ENCODE peak calls at places on chromosomes 13 and 19, in six cellular contexts. L, S, C, D, T and E are unnamed samples.

GRCh38 chr19:31290926-31291590 is 58.2 kb downstream of the TSHZ3 start:
- DNase-seq in D (no peak), L (no peak), C (no peak), S (no peak), T (no peak), E (no peak)

GRCh38 chr19:1259873-1260748 is 9.0 kb upstream of the CIRBP start:
- DNase-seq in C (no peak), S (no peak), T (no peak), D (no peak), L (no peak), E (peak)

GRCh38 chr13:108629353-108629752 is at the start of gene MYO16:
- DNase-seq in C (no peak), L (no peak), D (no peak), S (no peak), T (no peak), E (peak)

GRCh38 chr19:7665076-7665475 is 3.8 kb upstream of the RETN start:
- DNase-seq in T (no peak), C (no peak), D (no peak), S (no peak), L (no peak), E (no peak)

GRCh38 chr19:10431254-10431942 is 11.1 kb downstream of the PDE4A start:
- DNase-seq in L (no peak), S (no peak), D (no peak), T (no peak), C (no peak), E (no peak)

GRCh38 chr13:94009696-94010095 is 469.8 kb downstream of the DCT start:
- DNase-seq in D (no peak), L (no peak), C (no peak), S (no peak), T (no peak), E (no peak)

GRCh38 chr13:98528663-98529064 is 48.2 kb downstream of the STK24 start:
- DNase-seq in T (no peak), L (no peak), D (no peak), C (no peak), S (no peak), E (no peak)

GRCh38 chr19:41096353-41096752 is 8.1 kb downstream of the CYP2A13 start:
- DNase-seq in D (no peak), L (no peak), T (no peak), C (no peak), S (no peak), E (no peak)

GRCh38 chr13:27613623-27614022 is 6.7 kb downstream of the LNX2 start:
- DNase-seq in S (no peak), D (no peak), T (no peak), L (no peak), C (no peak), E (no peak)

GRCh38 chr13:26847281-26847680 is 86.7 kb upstream of the GPR12 start:
- DNase-seq in S (no peak), D (no peak), L (no peak), T (no peak), C (no peak), E (peak)

GRCh38 chr19:7914598-7915045 is at the start of gene TGFBR3L:
- DNase-seq in T (no peak), C (no peak), L (no peak), D (no peak), S (no peak), E (no peak)

GRCh38 chr13:52945348-52945747 is 83.3 kb upstream of the OLFM4 start:
- DNase-seq in L (no peak), D (no peak), C (no peak), S (no peak), T (no peak), E (no peak)

GRCh38 chr19:1401138-1401888 is at the start of gene GAMT:
- DNase-seq in C (no peak), S (peak), D (no peak), L (peak), T (peak), E (peak)

GRCh38 chr19:33075519-33075918 is 5.5 kb upstream of the GPATCH1 start:
- DNase-seq in C (no peak), T (no peak), S (no peak), D (no peak), L (no peak), E (no peak)

GRCh38 chr13:93736111-93736510 is 509.5 kb downstream of the GPC6 start:
- DNase-seq in T (no peak), C (no peak), L (no peak), S (no peak), D (no peak), E (no peak)

GRCh38 chr13:25743426-25743825 is 308.4 kb downstream of the SHISA2 start:
- DNase-seq in D (no peak), T (no peak), L (no peak), S (no peak), C (no peak), E (no peak)

GRCh38 chr19:1074512-1075283 is 7.7 kb downstream of the ARHGAP45 start:
- DNase-seq in C (peak), S (peak), D (no peak), T (peak), L (peak), E (no peak)

GRCh38 chr13:79648191-79648590 is 167.2 kb downstream of the NDFIP2 start:
- DNase-seq in S (no peak), C (no peak), T (no peak), L (no peak), D (no peak), E (no peak)

GRCh38 chr13:32284927-32285632 is 30.1 kb downstream of the ZAR1L start:
- DNase-seq in T (no peak), C (no peak), D (no peak), L (no peak), S (no peak), E (peak)

GRCh38 chr19:11101057-11101456 is 11.8 kb downstream of the LDLR start:
- DNase-seq in L (no peak), D (no peak), S (no peak), T (no peak), C (no peak), E (no peak)

GRCh38 chr13:83773961-83774360 is 108.3 kb downstream of the SLITRK1 start:
- DNase-seq in C (no peak), L (no peak), D (no peak), S (no peak), T (no peak), E (no peak)

GRCh38 chr19:55809381-55810058 is 22.3 kb downstream of the NLRP11 start:
- DNase-seq in S (peak), T (no peak), L (no peak), C (no peak), D (no peak), E (peak)

GRCh38 chr13:24911135-24911524 is 147.2 kb downstream of the RNF17 start:
- DNase-seq in C (no peak), T (no peak), S (no peak), D (no peak), L (no peak), E (no peak)

GRCh38 chr13:96216543-96216942 is 126.6 kb downstream of the HS6ST3 start:
- DNase-seq in C (no peak), S (no peak), L (no peak), D (no peak), T (no peak), E (no peak)

GRCh38 chr19:12757544-12758274 is 6.1 kb downstream of the BEST2 start:
- DNase-seq in D (peak), T (no peak), L (peak), S (peak), C (no peak), E (peak)

GRCh38 chr13:68850160-68850559 is 1257.5 kb upstream of the ATXN8OS start:
- DNase-seq in T (no peak), C (no peak), S (no peak), D (no peak), L (no peak), E (no peak)

GRCh38 chr13:31151837-31152236 is 9.9 kb downstream of the HSPH1 start:
- DNase-seq in C (no peak), T (no peak), S (no peak), L (no peak), D (no peak), E (no peak)

GRCh38 chr13:26229080-26229615 is 7.0 kb upstream of the RNF6 start:
- DNase-seq in S (no peak), T (no peak), L (no peak), C (no peak), D (no peak), E (no peak)